ENCODE peak calls at places on chromosome 5, in seven cellular contexts. Q, A, E, K, F, G and J are unnamed samples.

GRCh38 chr5:171865431-171865830 is 79.8 kb downstream of the SMIM23 start:
- DNase-seq in A (no peak), F (no peak), K (no peak), E (no peak), G (no peak), Q (no peak), J (no peak)

GRCh38 chr5:97388794-97389193 is 205.7 kb upstream of the RIOK2 start:
- DNase-seq in K (peak), E (no peak), A (no peak), G (no peak), F (no peak), Q (no peak), J (no peak)

GRCh38 chr5:157934600-157934999 is 75.7 kb upstream of the CLINT1 start:
- DNase-seq in G (no peak), F (no peak), E (no peak), A (no peak), K (no peak), Q (no peak), J (no peak)

GRCh38 chr5:126811515-126812198 is 34.7 kb downstream of the LMNB1 start:
- DNase-seq in A (no peak), F (no peak), E (no peak), K (peak), G (no peak), Q (no peak), J (no peak)

GRCh38 chr5:62315376-62316049 is 9.5 kb downstream of the KIF2A start:
- DNase-seq in E (no peak), G (no peak), K (peak), Q (no peak), F (no peak), A (no peak), J (no peak)

GRCh38 chr5:39599721-39600431 is 175.1 kb upstream of the DAB2 start:
- DNase-seq in G (no peak), E (no peak), A (no peak), Q (no peak), F (no peak), K (peak), J (no peak)

GRCh38 chr5:32720295-32720694 is 9.2 kb downstream of the NPR3 start:
- DNase-seq in G (no peak), Q (no peak), E (no peak), F (no peak), K (no peak), A (no peak), J (no peak)

GRCh38 chr5:97157689-97158088 is 15.3 kb upstream of the LIX1 start:
- DNase-seq in Q (no peak), K (no peak), E (no peak), A (no peak), G (no peak), F (no peak), J (no peak)

GRCh38 chr5:35771321-35771720 is 85.4 kb upstream of the IL7R start:
- DNase-seq in F (no peak), G (no peak), Q (no peak), E (no peak), K (peak), A (no peak), J (no peak)

GRCh38 chr5:155092318-155092717 is 78.8 kb downstream of the KIF4B start:
- DNase-seq in Q (no peak), A (no peak), K (no peak), F (no peak), G (no peak), E (no peak), J (no peak)

GRCh38 chr5:1777281-1778137 is 22.1 kb downstream of the MRPL36 start:
- DNase-seq in F (no peak), Q (no peak), K (no peak), A (no peak), E (peak), G (no peak), J (no peak)

GRCh38 chr5:168714046-168714445 is 134.9 kb upstream of the PANK3 start:
- DNase-seq in Q (no peak), K (peak), G (peak), A (peak), E (no peak), F (no peak), J (no peak)

GRCh38 chr5:74382864-74383618 is 257.5 kb downstream of the ENC1 start:
- DNase-seq in A (no peak), Q (no peak), K (peak), E (peak), G (no peak), F (no peak), J (peak)

GRCh38 chr5:155883966-155884555 is 442.9 kb upstream of the SGCD start:
- DNase-seq in Q (no peak), G (no peak), K (peak), A (no peak), E (no peak), F (peak), J (no peak)

GRCh38 chr5:16889972-16890519 is 46.0 kb downstream of the MYO10 start:
- DNase-seq in G (no peak), F (no peak), K (peak), A (no peak), E (no peak), Q (no peak), J (no peak)

GRCh38 chr5:103706939-103707682 is 144.5 kb upstream of the NUDT12 start:
- DNase-seq in Q (no peak), F (no peak), A (no peak), E (no peak), K (no peak), G (no peak), J (no peak)

GRCh38 chr5:52948418-52949076 is 40.6 kb upstream of the ITGA2 start:
- DNase-seq in E (peak), K (peak), A (no peak), F (peak), Q (no peak), G (no peak), J (peak)

GRCh38 chr5:38871790-38872551 is 26.2 kb downstream of the OSMR start:
- DNase-seq in G (no peak), A (no peak), K (peak), E (no peak), F (no peak), Q (no peak), J (no peak)

GRCh38 chr5:116571568-116572321 is 2.9 kb downstream of the SEMA6A start:
- DNase-seq in G (no peak), Q (no peak), E (no peak), F (no peak), K (no peak), A (no peak), J (no peak)

GRCh38 chr5:66144799-66145390 is 795 bp downstream of the SREK1 start:
- DNase-seq in G (peak), A (peak), Q (no peak), F (no peak), E (no peak), K (no peak), J (peak)

GRCh38 chr5:13957032-13957645 is 12.7 kb upstream of the DNAH5 start:
- DNase-seq in A (no peak), E (no peak), F (peak), K (peak), Q (no peak), G (no peak), J (no peak)

GRCh38 chr5:96942078-96942477 is 6.2 kb downstream of the LNPEP start:
- DNase-seq in A (no peak), G (no peak), Q (no peak), K (no peak), E (no peak), F (no peak), J (no peak)

GRCh38 chr5:172819569-172819968 is 14.5 kb upstream of the ERGIC1 start:
- DNase-seq in K (no peak), F (no peak), E (no peak), G (no peak), A (no peak), Q (no peak), J (no peak)

GRCh38 chr5:106121972-106122605 is 1548.6 kb downstream of the EFNA5 start:
- DNase-seq in K (peak), E (no peak), G (no peak), A (peak), Q (no peak), F (no peak), J (peak)

GRCh38 chr5:73448451-73449136 is at the start of gene FOXD1:
- DNase-seq in A (peak), E (peak), K (peak), Q (peak), G (no peak), F (peak), J (peak)

GRCh38 chr5:180135128-180135955 is 63.8 kb upstream of the RNF130 start:
- DNase-seq in G (peak), K (peak), A (peak), Q (peak), E (peak), F (no peak), J (no peak)

GRCh38 chr5:53560028-53560427 is 411 bp upstream of the NDUFS4 start:
- DNase-seq in E (no peak), G (no peak), K (no peak), F (no peak), A (no peak), Q (no peak), J (no peak)

GRCh38 chr5:126410623-126411022 is 12.6 kb upstream of the GRAMD2B start:
- DNase-seq in F (no peak), E (no peak), K (no peak), Q (no peak), G (no peak), A (no peak), J (no peak)

GRCh38 chr5:58497956-58498942 is 7.0 kb downstream of the GAPT start:
- DNase-seq in K (peak), A (no peak), F (no peak), G (no peak), E (no peak), Q (no peak), J (peak)

GRCh38 chr5:52063186-52063585 is 679.9 kb downstream of the ISL1 start:
- DNase-seq in F (no peak), K (no peak), E (no peak), A (no peak), G (no peak), Q (no peak), J (no peak)

GRCh38 chr5:143376911-143377838 is 26.3 kb downstream of the NR3C1 start:
- DNase-seq in K (peak), E (no peak), G (no peak), Q (no peak), F (no peak), A (no peak), J (no peak)

DNA sequence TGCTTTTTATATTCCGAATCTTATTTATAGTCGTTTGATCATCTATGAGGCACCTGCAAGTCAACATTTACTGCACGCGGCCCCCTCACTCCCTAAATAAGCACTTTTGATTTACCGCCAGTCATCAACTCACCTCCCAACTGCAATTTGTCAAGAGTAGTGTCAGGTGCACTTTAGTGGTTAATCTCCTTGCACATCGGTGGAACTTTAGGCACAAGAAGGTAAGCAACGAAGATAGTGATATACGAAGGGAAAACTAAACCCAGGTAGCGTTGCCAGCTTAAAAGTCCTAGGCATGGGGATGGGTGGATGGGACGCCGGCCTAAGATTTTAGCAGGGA is 513 bp upstream of the RNF180 start:
- DNase-seq in A (no peak), Q (no peak), K (no peak), E (no peak), G (no peak), F (no peak), J (no peak)
- H3K4me3 ChIP-seq in A (peak), Q (peak), K (no peak), E (peak), G (peak), F (peak), J (peak)

DNA sequence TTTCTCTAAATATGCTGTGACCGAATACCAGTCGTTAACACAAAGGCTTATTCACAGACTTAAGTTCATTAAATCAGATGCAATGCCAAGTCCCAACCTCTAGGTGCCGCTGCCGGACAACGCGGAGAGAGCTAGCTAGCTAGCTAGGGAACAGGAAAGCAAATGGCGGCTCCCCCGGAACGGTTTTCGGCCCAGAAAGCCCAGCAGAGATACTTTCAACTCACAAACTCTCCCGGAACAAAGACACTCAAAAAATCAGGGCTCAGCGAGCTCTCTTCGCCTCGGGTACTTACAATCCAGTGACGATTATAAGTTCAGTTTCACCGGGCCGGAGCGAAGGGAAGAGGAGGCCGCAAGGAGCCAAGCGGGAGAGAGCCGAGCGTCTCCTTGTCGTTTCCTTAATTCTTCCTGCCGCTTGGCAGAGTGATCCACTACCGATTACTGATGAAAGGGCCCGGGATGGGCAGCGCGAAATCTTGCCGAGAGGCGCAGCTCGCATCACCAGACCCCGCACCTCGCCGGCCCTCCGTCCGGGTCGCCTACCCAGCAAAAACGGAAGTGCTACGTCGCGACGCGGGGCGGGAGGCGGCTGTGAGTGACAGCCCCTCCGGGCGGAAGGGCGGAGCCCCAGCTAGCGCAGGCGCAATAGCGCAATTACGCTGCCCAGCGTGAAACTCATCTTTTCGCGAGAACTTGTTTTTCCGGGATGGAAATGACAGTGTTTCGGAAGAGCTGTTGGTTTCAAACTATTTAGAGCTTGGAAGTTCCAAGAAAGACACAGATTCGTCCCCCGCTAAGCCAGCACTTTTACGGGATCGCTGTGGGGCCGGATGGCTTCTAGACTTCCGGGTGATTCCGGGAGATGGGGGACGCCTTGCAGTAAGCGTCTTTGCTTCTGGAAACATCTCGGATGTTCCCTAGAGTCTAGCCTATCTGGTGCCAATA is at the start of gene TAF7:
- DNase-seq in A (peak), G (no peak), E (peak), K (peak), Q (peak), F (peak), J (peak)
- TF ChIP-seq POLR2A in A (peak), G (no peak), E (peak), K (peak), Q (peak), F (peak), J (peak)

GRCh38 chr5:100186181-100186580 is 349.0 kb upstream of the FAM174A start:
- DNase-seq in F (no peak), A (no peak), E (no peak), K (no peak), G (no peak), Q (no peak), J (no peak)
- H3K4me3 ChIP-seq in F (no peak), A (no peak), E (no peak), K (no peak), G (no peak), Q (no peak), J (no peak)

DNA sequence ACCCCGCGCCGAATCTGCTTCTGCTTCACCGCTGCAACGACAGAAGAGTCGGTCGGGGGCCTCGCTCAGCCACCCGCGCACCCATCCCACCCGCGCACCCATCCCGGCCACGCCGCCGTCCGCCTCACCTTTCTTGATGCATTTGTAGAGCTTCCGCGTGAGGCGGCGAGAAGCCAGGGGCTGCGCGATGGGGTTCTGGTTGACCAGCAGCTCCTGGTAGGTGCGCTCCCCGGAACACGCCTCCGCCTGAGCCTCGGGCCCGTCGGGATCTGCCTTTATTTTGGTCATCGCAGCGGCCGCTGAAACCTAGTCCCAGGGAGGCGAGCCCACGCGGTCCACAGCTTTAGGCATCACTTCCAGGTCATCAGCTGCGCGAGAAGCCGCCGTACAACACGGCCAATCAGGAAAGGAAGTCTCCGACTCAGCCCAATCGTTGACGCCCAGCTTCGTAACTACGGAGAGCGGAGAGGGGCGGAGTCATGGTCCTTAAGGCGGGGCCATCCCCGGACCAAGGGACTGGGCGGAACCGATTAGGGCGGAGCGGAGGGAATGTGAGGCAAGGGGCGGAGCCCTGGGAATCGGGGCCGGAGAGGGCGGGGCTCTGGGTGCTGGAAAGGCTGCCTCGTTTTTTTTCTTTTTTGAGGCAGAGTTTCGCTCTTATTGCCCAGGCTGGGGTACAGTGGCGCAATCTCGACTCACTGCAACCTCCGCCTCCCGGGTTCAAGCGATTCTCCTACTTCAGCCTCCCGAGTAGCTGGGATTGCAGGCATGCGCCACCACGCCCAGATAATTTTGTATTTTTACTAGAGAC is at the start of gene NHP2:
- DNase-seq in A (peak), K (peak), G (peak), F (peak), E (peak), Q (peak), J (peak)
- TF ChIP-seq POLR2A in A (no peak), K (peak), G (no peak), F (peak), E (peak), Q (no peak), J (peak)

GRCh38 chr5:107517185-107517868 is 153.4 kb downstream of the EFNA5 start:
- DNase-seq in A (no peak), Q (no peak), G (no peak), E (no peak), K (no peak), F (no peak), J (no peak)

GRCh38 chr5:107522456-107522855 is 148.3 kb downstream of the EFNA5 start:
- DNase-seq in Q (no peak), E (no peak), G (no peak), K (no peak), F (no peak), A (no peak), J (no peak)

GRCh38 chr5:107523019-107523680 is 147.6 kb downstream of the EFNA5 start:
- DNase-seq in Q (no peak), K (no peak), A (no peak), E (no peak), F (no peak), G (no peak), J (no peak)

GRCh38 chr5:107518219-107519015 is 152.3 kb downstream of the EFNA5 start:
- DNase-seq in K (no peak), A (no peak), Q (no peak), G (no peak), F (no peak), E (no peak), J (no peak)

DNA sequence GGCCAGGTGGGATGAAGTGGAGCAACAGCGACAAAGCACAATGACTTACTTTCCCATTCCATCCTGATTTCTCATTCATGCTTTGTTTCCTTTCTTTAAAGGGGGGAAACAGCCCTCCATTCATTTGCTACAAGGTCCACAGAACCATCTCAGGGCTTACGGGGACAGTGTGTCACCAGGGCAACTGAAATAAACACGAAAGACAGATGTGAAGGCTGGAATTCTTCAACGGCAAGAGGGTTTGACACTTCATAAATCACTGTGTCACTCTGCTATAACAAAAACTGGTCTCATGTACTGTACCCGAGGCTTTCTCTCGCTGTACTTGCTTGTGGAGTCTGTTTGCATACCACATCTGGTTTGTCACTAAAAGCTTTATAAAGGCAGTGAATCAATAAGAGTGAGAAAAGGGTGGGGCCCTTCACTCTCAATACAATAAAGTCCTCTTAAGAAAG is 150.8 kb downstream of the EFNA5 start:
- DNase-seq in E (no peak), A (no peak), G (no peak), Q (no peak), K (peak), F (no peak), J (no peak)
- H3K4me3 ChIP-seq in E (no peak), A (no peak), G (no peak), Q (no peak), K (no peak), F (no peak), J (no peak)

GRCh38 chr5:134437340-134438267 is 25.9 kb upstream of the CDKN2AIPNL start:
- DNase-seq in A (no peak), K (peak), F (no peak), E (no peak), Q (no peak), G (no peak), J (no peak)
- TF ChIP-seq POLR2A in A (no peak), K (no peak), F (no peak), E (no peak), Q (no peak), G (no peak), J (peak)